ENCODE peak calls at places on chromosomes 16 and 17, in seven cellular contexts. One of them, this sample, is unnamed.

GRCh38 chr17:76266244-76266938 is 1.2 kb downstream of the UBALD2 start:
- DNase-seq in body of pancreas: no peak
- DNase-seq in lung: no peak
- DNase-seq in astrocyte: no peak
- DNase-seq in heart right ventricle: no peak
- DNase-seq in prostate gland: peak; percentile 36
- DNase-seq in A549: peak; percentile 52
- DNase-seq in this sample: peak; percentile 56

GRCh38 chr17:4375039-4375748 is 8.7 kb upstream of the UBE2G1 start:
- DNase-seq in prostate gland: no peak
- DNase-seq in lung: no peak
- DNase-seq in astrocyte: no peak
- DNase-seq in body of pancreas: no peak
- DNase-seq in A549: no peak
- DNase-seq in heart right ventricle: no peak
- DNase-seq in this sample: no peak

GRCh38 chr17:76962858-76963257 is 94.7 kb downstream of the MGAT5B start:
- DNase-seq in A549: no peak
- DNase-seq in body of pancreas: no peak
- DNase-seq in prostate gland: no peak
- DNase-seq in astrocyte: no peak
- DNase-seq in heart right ventricle: no peak
- DNase-seq in lung: no peak
- DNase-seq in this sample: no peak

GRCh38 chr16:4089251-4089810 is 26.9 kb downstream of the ADCY9 start:
- DNase-seq in astrocyte: no peak
- DNase-seq in A549: no peak
- DNase-seq in prostate gland: no peak
- DNase-seq in lung: no peak
- DNase-seq in heart right ventricle: no peak
- DNase-seq in body of pancreas: no peak
- DNase-seq in this sample: no peak

GRCh38 chr16:58461056-58461455 is 38.9 kb upstream of the NDRG4 start:
- DNase-seq in heart right ventricle: no peak
- DNase-seq in prostate gland: no peak
- DNase-seq in astrocyte: no peak
- DNase-seq in lung: no peak
- DNase-seq in A549: no peak
- DNase-seq in body of pancreas: no peak
- DNase-seq in this sample: no peak

GRCh38 chr17:78670850-78671291 is 93.7 kb upstream of the DNAH17 start:
- DNase-seq in prostate gland: no peak
- DNase-seq in body of pancreas: no peak
- DNase-seq in A549: no peak
- DNase-seq in lung: no peak
- DNase-seq in astrocyte: no peak
- DNase-seq in heart right ventricle: no peak
- DNase-seq in this sample: peak; percentile 30

GRCh38 chr17:1090454-1091189 is 89.2 kb downstream of the ABR start:
- DNase-seq in heart right ventricle: no peak
- DNase-seq in A549: no peak
- DNase-seq in prostate gland: peak; percentile 54
- DNase-seq in astrocyte: no peak
- DNase-seq in lung: no peak
- DNase-seq in body of pancreas: no peak
- DNase-seq in this sample: no peak

GRCh38 chr17:14664511-14664910 is 363.6 kb downstream of the HS3ST3B1 start:
- DNase-seq in A549: no peak
- DNase-seq in body of pancreas: no peak
- DNase-seq in heart right ventricle: no peak
- DNase-seq in astrocyte: no peak
- DNase-seq in prostate gland: no peak
- DNase-seq in lung: no peak
- DNase-seq in this sample: no peak

GRCh38 chr17:46192211-46192483 is 1.1 kb downstream of the KANSL1 start:
- DNase-seq in A549: no peak
- DNase-seq in prostate gland: no peak
- DNase-seq in lung: no peak
- DNase-seq in heart right ventricle: no peak
- DNase-seq in astrocyte: no peak
- DNase-seq in body of pancreas: no peak
- DNase-seq in this sample: no peak

GRCh38 chr17:46190763-46191162 is 2.5 kb downstream of the KANSL1 start:
- DNase-seq in body of pancreas: no peak
- DNase-seq in heart right ventricle: no peak
- DNase-seq in prostate gland: no peak
- DNase-seq in astrocyte: no peak
- DNase-seq in lung: no peak
- DNase-seq in A549: no peak
- DNase-seq in this sample: no peak

GRCh38 chr17:46192484-46193245 is 564 bp downstream of the KANSL1 start:
- DNase-seq in lung: peak; percentile 74
- DNase-seq in body of pancreas: peak; percentile 68
- DNase-seq in astrocyte: peak; percentile 60
- DNase-seq in heart right ventricle: peak; percentile 62
- DNase-seq in prostate gland: peak; percentile 59
- DNase-seq in A549: peak; percentile 89
- DNase-seq in this sample: peak; percentile 74

GRCh38 chr17:46193246-46193625 is at the start of gene KANSL1:
- DNase-seq in heart right ventricle: peak; percentile 88
- DNase-seq in A549: peak; percentile 99
- DNase-seq in astrocyte: peak; percentile 79
- DNase-seq in prostate gland: peak; percentile 78
- DNase-seq in body of pancreas: peak; percentile 91
- DNase-seq in lung: peak; percentile 92
- DNase-seq in this sample: peak; percentile 93

GRCh38 chr17:46191332-46192210 is 1.7 kb downstream of the KANSL1 start:
- DNase-seq in prostate gland: peak; percentile 25
- DNase-seq in lung: no peak
- DNase-seq in A549: peak; percentile 97
- DNase-seq in heart right ventricle: no peak
- DNase-seq in body of pancreas: no peak
- DNase-seq in astrocyte: no peak
- DNase-seq in this sample: no peak
- H3K4me1 ChIP-seq in prostate gland: no peaks in the 10 kb centered on the region
- H3K4me1 ChIP-seq in lung: peaks cover 25% of the 10 kb centered on the region
- H3K4me1 ChIP-seq in A549: peaks cover 68% of the 10 kb centered on the region
- H3K4me1 ChIP-seq in heart right ventricle: peaks cover 46% of the 10 kb centered on the region
- H3K4me1 ChIP-seq in body of pancreas: peaks cover 60% of the 10 kb centered on the region
- H3K4me1 ChIP-seq in astrocyte: peaks cover 9% of the 10 kb centered on the region
- H3K4me1 ChIP-seq in this sample: peaks cover 34% of the 10 kb centered on the region

GRCh38 chr16:63720848-63721247 is 1401.0 kb downstream of the CDH11 start:
- DNase-seq in lung: no peak
- DNase-seq in A549: no peak
- DNase-seq in body of pancreas: no peak
- DNase-seq in prostate gland: no peak
- DNase-seq in heart right ventricle: no peak
- DNase-seq in astrocyte: no peak
- DNase-seq in this sample: no peak
- TF ChIP-seq CTCF in lung: no peak
- TF ChIP-seq CTCF in A549: no peak
- TF ChIP-seq CTCF in body of pancreas: no peak
- TF ChIP-seq CTCF in prostate gland: no peak
- TF ChIP-seq CTCF in heart right ventricle: peak; percentile 24
- TF ChIP-seq CTCF in astrocyte: no peak
- TF ChIP-seq CTCF in this sample: no peak

GRCh38 chr16:89420204-89420603 is 70.2 kb downstream of the ANKRD11 start:
- DNase-seq in A549: no peak
- DNase-seq in astrocyte: no peak
- DNase-seq in prostate gland: no peak
- DNase-seq in body of pancreas: no peak
- DNase-seq in lung: no peak
- DNase-seq in heart right ventricle: no peak
- DNase-seq in this sample: no peak

GRCh38 chr16:89422905-89423630 is 67.3 kb downstream of the ANKRD11 start:
- DNase-seq in heart right ventricle: no peak
- DNase-seq in lung: no peak
- DNase-seq in body of pancreas: peak; percentile 37
- DNase-seq in A549: no peak
- DNase-seq in prostate gland: no peak
- DNase-seq in astrocyte: peak; percentile 89
- DNase-seq in this sample: no peak

GRCh38 chr16:89425523-89425922 is 64.8 kb downstream of the ANKRD11 start:
- DNase-seq in A549: no peak
- DNase-seq in heart right ventricle: no peak
- DNase-seq in lung: no peak
- DNase-seq in body of pancreas: no peak
- DNase-seq in astrocyte: no peak
- DNase-seq in prostate gland: no peak
- DNase-seq in this sample: no peak

GRCh38 chr16:89423709-89424260 is 66.6 kb downstream of the ANKRD11 start:
- DNase-seq in heart right ventricle: no peak
- DNase-seq in A549: no peak
- DNase-seq in astrocyte: no peak
- DNase-seq in body of pancreas: no peak
- DNase-seq in lung: no peak
- DNase-seq in prostate gland: no peak
- DNase-seq in this sample: no peak

GRCh38 chr16:89422527-89422904 is 67.8 kb downstream of the ANKRD11 start:
- DNase-seq in astrocyte: peak; percentile 72
- DNase-seq in lung: no peak
- DNase-seq in prostate gland: no peak
- DNase-seq in body of pancreas: no peak
- DNase-seq in A549: no peak
- DNase-seq in heart right ventricle: no peak
- DNase-seq in this sample: no peak
- H3K4me1 ChIP-seq in astrocyte: peaks cover 35% of the 10 kb centered on the region
- H3K4me1 ChIP-seq in lung: peaks cover 36% of the 10 kb centered on the region
- H3K4me1 ChIP-seq in prostate gland: peaks cover 4% of the 10 kb centered on the region
- H3K4me1 ChIP-seq in body of pancreas: peaks cover 49% of the 10 kb centered on the region
- H3K4me1 ChIP-seq in A549: peaks cover 32% of the 10 kb centered on the region
- H3K4me1 ChIP-seq in heart right ventricle: peaks cover 52% of the 10 kb centered on the region
- H3K4me1 ChIP-seq in this sample: peaks cover 23% of the 10 kb centered on the region

GRCh38 chr16:53421248-53421647 is 13.0 kb upstream of the RBL2 start:
- DNase-seq in lung: no peak
- DNase-seq in A549: no peak
- DNase-seq in astrocyte: no peak
- DNase-seq in prostate gland: no peak
- DNase-seq in heart right ventricle: no peak
- DNase-seq in body of pancreas: no peak
- DNase-seq in this sample: no peak
- TF ChIP-seq CTCF in lung: no peak
- TF ChIP-seq CTCF in A549: no peak
- TF ChIP-seq CTCF in astrocyte: no peak
- TF ChIP-seq CTCF in prostate gland: no peak
- TF ChIP-seq CTCF in heart right ventricle: peak; percentile 11
- TF ChIP-seq CTCF in body of pancreas: no peak
- TF ChIP-seq CTCF in this sample: no peak

DNA sequence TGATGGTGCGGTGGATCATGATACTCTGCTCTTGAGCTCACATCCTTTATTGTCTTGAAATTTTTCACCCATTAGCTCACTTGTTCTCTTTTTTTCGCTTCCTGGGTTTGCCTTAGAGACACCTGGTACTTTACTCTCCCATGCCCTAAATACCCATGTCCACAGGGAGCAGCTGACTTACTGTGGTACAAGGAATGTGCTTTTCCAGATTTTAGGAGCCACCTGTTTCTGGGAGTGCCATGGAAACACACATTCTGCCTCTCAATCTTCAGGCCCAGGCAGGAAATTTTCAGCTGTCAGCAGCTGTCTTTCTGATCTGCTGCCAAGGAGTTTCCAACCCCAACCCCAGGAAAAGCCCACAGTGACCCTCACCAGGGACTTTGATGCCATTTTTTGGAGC is 18.9 kb downstream of the RBFOX1 start:
- DNase-seq in body of pancreas: no peak
- DNase-seq in A549: no peak
- DNase-seq in heart right ventricle: no peak
- DNase-seq in prostate gland: no peak
- DNase-seq in lung: no peak
- DNase-seq in astrocyte: no peak
- DNase-seq in this sample: no peak
- H3K4me1 ChIP-seq in body of pancreas: no peaks in the 10 kb centered on the region
- H3K4me1 ChIP-seq in A549: no peaks in the 10 kb centered on the region
- H3K4me1 ChIP-seq in heart right ventricle: peaks cover 11% of the 10 kb centered on the region
- H3K4me1 ChIP-seq in prostate gland: no peaks in the 10 kb centered on the region
- H3K4me1 ChIP-seq in lung: peaks cover 9% of the 10 kb centered on the region
- H3K4me1 ChIP-seq in astrocyte: no peaks in the 10 kb centered on the region
- H3K4me1 ChIP-seq in this sample: no peaks in the 10 kb centered on the region

This sample was measured in Caco-2.